ENCODE peak calls at places on chromosomes 4 and X, in ten cellular contexts. One of them, this sample, is unnamed.

GRCh38 chr4:116688536-116688935 is 396.8 kb downstream of the TRAM1L1 start:
- DNase-seq in hippocampal formation: no peak
- DNase-seq in IMR-90: no peak
- DNase-seq in T-helper 1 cell: no peak
- DNase-seq in NB4: no peak
- DNase-seq in naive thymus-derived CD8-positive, alpha-beta T cell: no peak
- DNase-seq in amniotic stem cell: no peak
- DNase-seq in endothelial cell: no peak
- DNase-seq in activated CD8-positive, alpha-beta T cell treated with anti-CD3 and anti-CD28 coated beads for 36 hours: no peak
- DNase-seq in Right ventricle myocardium superior: no peak
- DNase-seq in this sample: no peak

GRCh38 chr4:59994118-59994517 is 1206.0 kb upstream of the ADGRL3 start:
- DNase-seq in hippocampal formation: no peak
- DNase-seq in IMR-90: no peak
- DNase-seq in T-helper 1 cell: no peak
- DNase-seq in NB4: peak
- DNase-seq in naive thymus-derived CD8-positive, alpha-beta T cell: no peak
- DNase-seq in amniotic stem cell: no peak
- DNase-seq in endothelial cell: no peak
- DNase-seq in activated CD8-positive, alpha-beta T cell treated with anti-CD3 and anti-CD28 coated beads for 36 hours: no peak
- DNase-seq in Right ventricle myocardium superior: no peak
- DNase-seq in this sample: no peak

GRCh38 chr4:99126376-99126775 is 17.7 kb downstream of the ADH4 start:
- DNase-seq in hippocampal formation: no peak
- DNase-seq in IMR-90: no peak
- DNase-seq in T-helper 1 cell: no peak
- DNase-seq in NB4: no peak
- DNase-seq in naive thymus-derived CD8-positive, alpha-beta T cell: no peak
- DNase-seq in amniotic stem cell: no peak
- DNase-seq in endothelial cell: no peak
- DNase-seq in activated CD8-positive, alpha-beta T cell treated with anti-CD3 and anti-CD28 coated beads for 36 hours: no peak
- DNase-seq in Right ventricle myocardium superior: no peak
- DNase-seq in this sample: no peak

GRCh38 chrX:140766024-140766611 is 56.6 kb downstream of the LINC00632 start:
- DNase-seq in hippocampal formation: peak
- DNase-seq in IMR-90: peak
- DNase-seq in T-helper 1 cell: peak
- DNase-seq in NB4: peak
- DNase-seq in naive thymus-derived CD8-positive, alpha-beta T cell: peak
- DNase-seq in amniotic stem cell: no peak
- DNase-seq in endothelial cell: peak
- DNase-seq in activated CD8-positive, alpha-beta T cell treated with anti-CD3 and anti-CD28 coated beads for 36 hours: peak
- DNase-seq in Right ventricle myocardium superior: peak
- DNase-seq in this sample: peak

GRCh38 chr4:83212041-83212851 is 72.4 kb downstream of the COQ2 start:
- DNase-seq in hippocampal formation: no peak
- DNase-seq in IMR-90: no peak
- DNase-seq in T-helper 1 cell: peak
- DNase-seq in NB4: no peak
- DNase-seq in naive thymus-derived CD8-positive, alpha-beta T cell: peak
- DNase-seq in amniotic stem cell: no peak
- DNase-seq in endothelial cell: no peak
- DNase-seq in activated CD8-positive, alpha-beta T cell treated with anti-CD3 and anti-CD28 coated beads for 36 hours: peak
- DNase-seq in Right ventricle myocardium superior: no peak
- DNase-seq in this sample: no peak

GRCh38 chr4:122823476-122823875 is 3.2 kb upstream of the FGF2 start:
- DNase-seq in hippocampal formation: no peak
- DNase-seq in IMR-90: no peak
- DNase-seq in T-helper 1 cell: no peak
- DNase-seq in NB4: peak
- DNase-seq in naive thymus-derived CD8-positive, alpha-beta T cell: no peak
- DNase-seq in amniotic stem cell: no peak
- DNase-seq in endothelial cell: no peak
- DNase-seq in activated CD8-positive, alpha-beta T cell treated with anti-CD3 and anti-CD28 coated beads for 36 hours: no peak
- DNase-seq in Right ventricle myocardium superior: no peak
- DNase-seq in this sample: no peak

GRCh38 chr4:25160714-25161598 is 707 bp upstream of the SEPSECS start:
- DNase-seq in hippocampal formation: no peak
- DNase-seq in IMR-90: no peak
- DNase-seq in T-helper 1 cell: no peak
- DNase-seq in NB4: peak
- DNase-seq in naive thymus-derived CD8-positive, alpha-beta T cell: no peak
- DNase-seq in amniotic stem cell: no peak
- DNase-seq in endothelial cell: no peak
- DNase-seq in activated CD8-positive, alpha-beta T cell treated with anti-CD3 and anti-CD28 coated beads for 36 hours: peak
- DNase-seq in Right ventricle myocardium superior: no peak
- DNase-seq in this sample: peak

GRCh38 chr4:94412019-94413017 is 39.4 kb upstream of the PDLIM5 start:
- DNase-seq in hippocampal formation: no peak
- DNase-seq in IMR-90: peak
- DNase-seq in T-helper 1 cell: no peak
- DNase-seq in NB4: no peak
- DNase-seq in naive thymus-derived CD8-positive, alpha-beta T cell: no peak
- DNase-seq in amniotic stem cell: peak
- DNase-seq in endothelial cell: no peak
- DNase-seq in activated CD8-positive, alpha-beta T cell treated with anti-CD3 and anti-CD28 coated beads for 36 hours: no peak
- DNase-seq in Right ventricle myocardium superior: no peak
- DNase-seq in this sample: no peak

GRCh38 chr4:112853662-112854256 is 195.7 kb upstream of the ANK2 start:
- DNase-seq in hippocampal formation: peak
- DNase-seq in IMR-90: no peak
- DNase-seq in T-helper 1 cell: no peak
- DNase-seq in NB4: peak
- DNase-seq in naive thymus-derived CD8-positive, alpha-beta T cell: no peak
- DNase-seq in amniotic stem cell: no peak
- DNase-seq in endothelial cell: no peak
- DNase-seq in activated CD8-positive, alpha-beta T cell treated with anti-CD3 and anti-CD28 coated beads for 36 hours: no peak
- DNase-seq in Right ventricle myocardium superior: no peak
- DNase-seq in this sample: no peak

GRCh38 chr4:18691431-18692200 is 670.1 kb upstream of the LCORL start:
- DNase-seq in hippocampal formation: no peak
- DNase-seq in IMR-90: no peak
- DNase-seq in T-helper 1 cell: no peak
- DNase-seq in NB4: no peak
- DNase-seq in naive thymus-derived CD8-positive, alpha-beta T cell: no peak
- DNase-seq in amniotic stem cell: no peak
- DNase-seq in endothelial cell: peak
- DNase-seq in activated CD8-positive, alpha-beta T cell treated with anti-CD3 and anti-CD28 coated beads for 36 hours: no peak
- DNase-seq in Right ventricle myocardium superior: peak
- DNase-seq in this sample: no peak

GRCh38 chrX:96771500-96771899 is 86.9 kb downstream of the DIAPH2 start:
- DNase-seq in hippocampal formation: no peak
- DNase-seq in IMR-90: no peak
- DNase-seq in T-helper 1 cell: no peak
- DNase-seq in NB4: peak
- DNase-seq in naive thymus-derived CD8-positive, alpha-beta T cell: no peak
- DNase-seq in amniotic stem cell: no peak
- DNase-seq in endothelial cell: no peak
- DNase-seq in activated CD8-positive, alpha-beta T cell treated with anti-CD3 and anti-CD28 coated beads for 36 hours: no peak
- DNase-seq in Right ventricle myocardium superior: no peak
- DNase-seq in this sample: no peak

GRCh38 chr4:122604146-122604545 is 16.7 kb downstream of the IL21 start:
- DNase-seq in hippocampal formation: no peak
- DNase-seq in IMR-90: no peak
- DNase-seq in T-helper 1 cell: no peak
- DNase-seq in NB4: no peak
- DNase-seq in naive thymus-derived CD8-positive, alpha-beta T cell: no peak
- DNase-seq in amniotic stem cell: no peak
- DNase-seq in endothelial cell: no peak
- DNase-seq in activated CD8-positive, alpha-beta T cell treated with anti-CD3 and anti-CD28 coated beads for 36 hours: no peak
- DNase-seq in Right ventricle myocardium superior: no peak
- DNase-seq in this sample: no peak

GRCh38 chrX:123818243-123818642 is 41.6 kb upstream of the XIAP start:
- DNase-seq in hippocampal formation: no peak
- DNase-seq in IMR-90: peak
- DNase-seq in T-helper 1 cell: no peak
- DNase-seq in NB4: no peak
- DNase-seq in naive thymus-derived CD8-positive, alpha-beta T cell: no peak
- DNase-seq in amniotic stem cell: peak
- DNase-seq in endothelial cell: no peak
- DNase-seq in activated CD8-positive, alpha-beta T cell treated with anti-CD3 and anti-CD28 coated beads for 36 hours: no peak
- DNase-seq in Right ventricle myocardium superior: no peak
- DNase-seq in this sample: peak

GRCh38 chrX:111259559-111259958 is 10.7 kb downstream of the CAPN6 start:
- DNase-seq in hippocampal formation: no peak
- DNase-seq in IMR-90: no peak
- DNase-seq in T-helper 1 cell: no peak
- DNase-seq in NB4: no peak
- DNase-seq in naive thymus-derived CD8-positive, alpha-beta T cell: no peak
- DNase-seq in amniotic stem cell: no peak
- DNase-seq in endothelial cell: no peak
- DNase-seq in activated CD8-positive, alpha-beta T cell treated with anti-CD3 and anti-CD28 coated beads for 36 hours: no peak
- DNase-seq in Right ventricle myocardium superior: no peak
- DNase-seq in this sample: no peak

GRCh38 chr4:10442976-10443375 is 14.2 kb downstream of the ZNF518B start:
- DNase-seq in hippocampal formation: no peak
- DNase-seq in IMR-90: peak
- DNase-seq in T-helper 1 cell: no peak
- DNase-seq in NB4: peak
- DNase-seq in naive thymus-derived CD8-positive, alpha-beta T cell: no peak
- DNase-seq in amniotic stem cell: no peak
- DNase-seq in endothelial cell: no peak
- DNase-seq in activated CD8-positive, alpha-beta T cell treated with anti-CD3 and anti-CD28 coated beads for 36 hours: no peak
- DNase-seq in Right ventricle myocardium superior: no peak
- DNase-seq in this sample: no peak

This sample was measured in erythroblast.